ENCODE peak calls at places on chromosome X, in ten cellular contexts. F is naive thymus-derived CD4-positive, alpha-beta T cell; H is Panc1; W is mammary epithelial cell; X is stomach; N is epithelial cell of esophagus; Q is hepatocyte; M is HAP-1; C is right cardiac atrium; D is K562. U is an unnamed sample.

GRCh38 chrX:121641560-121641959 is 594.1 kb downstream of the GLUD2 start:
- DNase-seq in D (no peak), F (no peak), M (no peak), C (no peak), W (peak), H (no peak), X (no peak), N (peak), Q (no peak), U (no peak)

GRCh38 chrX:41863343-41864203 is 59.8 kb downstream of the CASK start:
- DNase-seq in X (no peak), Q (no peak), W (no peak), H (no peak), D (no peak), F (no peak), M (no peak), N (no peak), C (no peak), U (no peak)

GRCh38 chrX:100098660-100099375 is 311.3 kb downstream of the PCDH19 start:
- DNase-seq in N (peak), C (no peak), X (no peak), D (no peak), F (no peak), W (peak), H (no peak), M (no peak), Q (no peak), U (no peak)

GRCh38 chrX:18877472-18877871 is 106.4 kb downstream of the PHKA2 start:
- DNase-seq in F (no peak), W (no peak), M (peak), H (no peak), N (peak), C (no peak), X (no peak), D (no peak), Q (peak), U (no peak)

GRCh38 chrX:107579956-107580355 is 48.4 kb upstream of the PRPS1 start:
- DNase-seq in F (no peak), Q (no peak), C (no peak), X (no peak), H (no peak), M (no peak), D (no peak), N (peak), W (peak), U (no peak)

GRCh38 chrX:11789809-11790208 is 31.8 kb downstream of the MSL3 start:
- DNase-seq in W (no peak), C (no peak), M (no peak), X (no peak), Q (no peak), D (no peak), H (no peak), F (no peak), N (no peak), U (no peak)

GRCh38 chrX:45258741-45259402 is 58.2 kb upstream of the DIPK2B start:
- DNase-seq in N (no peak), C (no peak), W (no peak), H (no peak), X (no peak), D (no peak), Q (no peak), F (no peak), M (no peak), U (no peak)

GRCh38 chrX:107834273-107835201 is 8.9 kb downstream of the MID2 start:
- DNase-seq in D (no peak), M (no peak), W (peak), X (no peak), F (no peak), C (no peak), N (no peak), H (no peak), Q (no peak), U (peak)

GRCh38 chrX:3549442-3549875 is 164.0 kb downstream of the PRKX start:
- DNase-seq in W (peak), N (peak), D (no peak), X (no peak), F (no peak), Q (peak), H (no peak), M (no peak), C (no peak), U (peak)

GRCh38 chrX:49627030-49627777 is 28.4 kb downstream of the GAGE1 start:
- DNase-seq in D (peak), C (peak), W (peak), M (peak), H (no peak), N (peak), F (peak), Q (no peak), X (no peak), U (peak)

GRCh38 chrX:72394518-72395163 is 88.9 kb upstream of the CITED1 start:
- DNase-seq in X (no peak), F (no peak), N (no peak), D (no peak), C (peak), W (no peak), Q (peak), H (no peak), M (peak), U (no peak)

GRCh38 chrX:86002076-86002896 is 45.1 kb downstream of the CHM start:
- DNase-seq in H (no peak), M (peak), W (peak), F (peak), D (peak), C (no peak), N (peak), Q (peak), X (peak), U (no peak)

GRCh38 chrX:545488-545887 is 85.1 kb upstream of the SHOX start:
- DNase-seq in N (no peak), Q (no peak), W (no peak), F (no peak), X (no peak), C (no peak), M (no peak), D (no peak), H (no peak), U (no peak)

GRCh38 chrX:3712080-3712869 is 1.2 kb downstream of the PRKX start:
- DNase-seq in N (peak), M (peak), D (peak), X (no peak), C (peak), Q (peak), W (peak), F (no peak), H (no peak), U (peak)

GRCh38 chrX:119516157-119516702 is 48.0 kb downstream of the SLC25A5 start:
- DNase-seq in F (peak), N (peak), H (peak), Q (peak), D (peak), M (peak), C (no peak), W (peak), X (no peak), U (peak)

GRCh38 chrX:106007815-106008214 is 30.7 kb downstream of the SERPINA7 start:
- DNase-seq in F (no peak), D (no peak), C (no peak), W (no peak), N (no peak), H (no peak), M (no peak), X (no peak), Q (peak), U (no peak)

GRCh38 chrX:31423575-31424284 is 351.9 kb upstream of the FTHL17 start:
- DNase-seq in D (peak), W (peak), C (peak), X (peak), H (no peak), M (peak), Q (peak), F (peak), N (peak), U (peak)

GRCh38 chrX:74526786-74527185 is 87.6 kb downstream of the RLIM start:
- DNase-seq in Q (peak), N (no peak), C (no peak), M (no peak), F (no peak), X (no peak), W (no peak), D (no peak), H (no peak), U (no peak)

GRCh38 chrX:111914398-111915092 is 38.6 kb downstream of the TRPC5OS start:
- DNase-seq in C (no peak), Q (peak), H (peak), X (no peak), N (peak), F (no peak), D (no peak), W (no peak), M (no peak), U (no peak)

GRCh38 chrX:147859666-147860065 is 52.1 kb upstream of the FMR1 start:
- DNase-seq in W (no peak), H (no peak), M (no peak), C (no peak), Q (no peak), D (no peak), N (no peak), X (no peak), F (no peak), U (no peak)

GRCh38 chrX:39592776-39593175 is 505.0 kb downstream of the BCOR start:
- DNase-seq in H (no peak), D (no peak), X (no peak), M (no peak), N (peak), C (no peak), Q (no peak), F (no peak), W (peak), U (no peak)

GRCh38 chrX:71143508-71143907 is 1.1 kb upstream of the NLGN3 start:
- DNase-seq in D (no peak), F (no peak), X (peak), M (no peak), C (peak), N (no peak), Q (no peak), H (no peak), W (no peak), U (peak)

GRCh38 chrX:103157511-103158316 is 57.2 kb upstream of the BEX4 start:
- DNase-seq in H (peak), X (no peak), W (peak), M (peak), D (peak), Q (peak), N (peak), C (no peak), F (peak), U (peak)

GRCh38 chrX:107831071-107831470 is 5.4 kb downstream of the MID2 start:
- DNase-seq in H (no peak), W (no peak), C (no peak), X (no peak), Q (no peak), F (no peak), N (no peak), M (no peak), D (no peak), U (peak)

GRCh38 chrX:38514014-38514854 is 47.1 kb upstream of the TSPAN7 start:
- DNase-seq in X (no peak), M (no peak), F (no peak), D (no peak), N (no peak), H (no peak), C (no peak), W (no peak), Q (no peak), U (no peak)

GRCh38 chrX:6021316-6022091 is 207.2 kb downstream of the NLGN4X start:
- DNase-seq in H (peak), F (peak), N (peak), W (peak), M (peak), C (no peak), X (peak), Q (peak), D (no peak), U (no peak)

GRCh38 chrX:19070555-19070994 is 51.7 kb downstream of the ADGRG2 start:
- DNase-seq in H (no peak), F (no peak), M (no peak), N (no peak), Q (no peak), X (no peak), W (no peak), D (no peak), C (no peak), U (no peak)

GRCh38 chrX:41273638-41274037 is 60.3 kb upstream of the DDX3X start:
- DNase-seq in H (no peak), C (no peak), W (peak), Q (no peak), D (no peak), M (peak), F (no peak), X (no peak), N (no peak), U (no peak)

GRCh38 chrX:49073641-49074575 is at the start of gene PRAF2:
- DNase-seq in C (peak), F (peak), X (peak), H (peak), M (no peak), D (no peak), Q (peak), W (peak), N (peak), U (peak)

GRCh38 chrX:70092247-70092646 is 30.0 kb downstream of the OTUD6A start:
- DNase-seq in M (no peak), N (no peak), X (no peak), W (no peak), C (no peak), F (no peak), Q (no peak), H (no peak), D (no peak), U (no peak)
- H3K4me3 ChIP-seq in M (no peak), N (no peak), X (no peak), W (no peak), C (no peak), F (no peak), Q (no peak), H (no peak), D (no peak), U (no peak)

DNA sequence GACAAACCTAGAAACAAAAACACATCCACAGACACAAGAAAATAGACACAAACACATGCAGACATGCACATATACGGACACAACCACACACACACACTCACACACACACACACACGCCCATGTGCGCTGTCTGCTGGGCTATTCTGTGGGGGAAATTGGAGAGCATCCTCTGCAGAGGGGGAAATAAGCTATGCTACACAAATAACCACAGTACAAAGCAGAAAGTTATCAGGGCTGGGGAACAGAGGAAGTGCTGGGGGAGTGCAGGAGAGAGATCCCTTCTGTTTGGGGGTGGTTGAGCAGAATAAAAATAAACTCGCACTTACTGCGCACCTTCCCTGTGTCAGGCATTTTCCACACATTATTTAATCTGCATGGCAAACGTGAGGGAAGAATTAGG is 19.8 kb downstream of the IQSEC2 start:
- DNase-seq in C (no peak), D (no peak), M (no peak), X (no peak), N (no peak), Q (no peak), F (peak), H (no peak), W (no peak), U (no peak)
- H3K4me3 ChIP-seq in C (no peak), D (no peak), M (no peak), X (no peak), N (no peak), Q (no peak), F (no peak), H (no peak), W (no peak), U (no peak)

GRCh38 chrX:123175366-123176122 is 8.5 kb upstream of the GRIA3 start:
- DNase-seq in C (no peak), H (no peak), N (no peak), W (no peak), D (no peak), F (no peak), M (no peak), X (no peak), Q (no peak), U (no peak)
- H3K4me3 ChIP-seq in C (no peak), H (no peak), N (no peak), W (no peak), D (no peak), F (no peak), M (no peak), X (no peak), Q (no peak), U (no peak)

GRCh38 chrX:114582264-114582632 is 1.6 kb upstream of the HTR2C start:
- DNase-seq in H (no peak), M (no peak), W (no peak), F (no peak), N (no peak), X (no peak), Q (no peak), D (no peak), C (no peak), U (no peak)

GRCh38 chrX:114582698-114583395 is 1.0 kb upstream of the HTR2C start:
- DNase-seq in F (no peak), Q (no peak), X (no peak), M (no peak), N (no peak), W (no peak), C (no peak), D (no peak), H (no peak), U (no peak)

GRCh38 chrX:114583646-114584433 is at the start of gene HTR2C:
- DNase-seq in N (no peak), F (no peak), H (no peak), D (no peak), Q (no peak), W (no peak), M (no peak), X (no peak), C (no peak), U (no peak)

GRCh38 chrX:114584434-114584943 is 603 bp downstream of the HTR2C start:
- DNase-seq in X (no peak), W (no peak), C (no peak), N (no peak), F (no peak), H (no peak), Q (peak), D (no peak), M (no peak), U (no peak)

GRCh38 chrX:114584983-114585842 is 1.3 kb downstream of the HTR2C start:
- DNase-seq in M (no peak), Q (no peak), H (no peak), F (no peak), C (no peak), X (no peak), W (no peak), D (no peak), N (no peak), U (no peak)
- H3K4me3 ChIP-seq in M (no peak), Q (peak), H (no peak), F (no peak), C (peak), X (peak), W (no peak), D (no peak), N (no peak), U (no peak)

GRCh38 chrX:154750301-154751120 is at the start of gene GAB3:
- DNase-seq in C (peak), F (peak), Q (peak), N (no peak), H (no peak), X (peak), D (no peak), W (no peak), M (peak), U (peak)

GRCh38 chrX:154748712-154749339 is 2.1 kb downstream of the GAB3 start:
- DNase-seq in C (no peak), N (peak), M (peak), D (peak), H (no peak), W (peak), F (peak), X (no peak), Q (peak), U (peak)

GRCh38 chrX:154751669-154752271 is 893 bp upstream of the GAB3 start:
- DNase-seq in H (no peak), N (no peak), F (no peak), Q (no peak), C (no peak), W (no peak), D (peak), M (no peak), X (no peak), U (no peak)

GRCh38 chrX:154749856-154750255 is 1.0 kb downstream of the GAB3 start:
- DNase-seq in D (no peak), M (no peak), H (no peak), Q (no peak), C (no peak), W (no peak), F (no peak), N (no peak), X (no peak), U (no peak)

DNA sequence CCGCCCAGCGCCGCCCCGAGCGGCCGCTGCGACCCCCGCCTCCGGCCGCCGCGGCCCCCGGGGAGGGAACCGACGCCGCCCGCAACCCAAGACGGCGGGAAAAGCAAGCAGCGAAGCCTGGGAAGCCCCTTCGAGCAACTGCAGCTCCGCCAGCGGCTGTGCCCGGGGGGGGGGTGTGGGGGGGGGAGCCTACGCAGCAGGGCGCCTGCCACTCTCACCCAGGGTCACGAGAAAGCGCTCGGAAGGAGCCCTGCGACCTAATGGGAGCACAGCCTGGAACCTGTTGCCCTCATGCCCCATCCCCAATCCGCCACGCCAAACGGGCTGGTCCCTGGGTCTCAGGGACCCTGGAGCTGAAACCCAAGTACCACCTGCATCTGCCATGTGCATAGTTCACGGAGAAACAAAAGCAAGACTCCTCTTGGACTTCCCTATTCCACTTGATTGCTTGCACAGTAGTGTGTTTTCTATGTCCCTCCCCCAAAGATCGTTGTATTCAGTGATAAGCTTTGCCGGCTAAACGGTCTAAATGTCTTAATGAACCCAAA is 318 bp upstream of the GAB3 start:
- DNase-seq in Q (no peak), C (no peak), M (no peak), F (no peak), D (peak), W (no peak), N (no peak), X (no peak), H (no peak), U (no peak)
- H3K4me3 ChIP-seq in Q (no peak), C (peak), M (peak), F (peak), D (peak), W (no peak), N (no peak), X (peak), H (peak), U (no peak)

DNA sequence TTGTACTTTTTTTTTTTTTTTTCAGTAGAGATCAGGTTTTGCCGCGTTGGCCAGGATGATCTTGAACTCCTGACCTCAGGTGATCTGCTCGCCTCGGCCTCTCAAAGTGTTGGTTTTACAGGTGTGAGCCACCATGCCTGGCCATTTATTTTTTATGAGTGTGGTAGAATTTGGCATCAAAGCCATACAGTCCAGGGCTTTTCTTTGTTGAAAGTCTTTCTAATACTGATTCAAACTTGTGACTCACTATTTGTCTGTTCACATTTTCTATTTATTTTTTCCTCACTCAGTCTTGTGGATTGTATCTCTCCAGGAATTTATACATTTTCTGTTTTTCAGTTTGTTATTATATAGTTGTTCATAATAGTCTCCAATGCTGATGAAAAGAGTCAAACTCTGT is 66.5 kb upstream of the SPIN4 start:
- DNase-seq in M (no peak), D (no peak), H (no peak), C (no peak), Q (no peak), N (no peak), F (no peak), W (no peak), X (no peak), U (no peak)
- H3K4me3 ChIP-seq in M (no peak), D (no peak), H (no peak), C (no peak), Q (no peak), N (no peak), F (no peak), W (no peak), X (no peak), U (no peak)

GRCh38 chrX:88439935-88440334 is 307.1 kb upstream of the CPXCR1 start:
- DNase-seq in N (no peak), D (no peak), H (no peak), Q (no peak), C (no peak), W (no peak), F (no peak), M (no peak), X (no peak), U (no peak)
- H3K4me3 ChIP-seq in N (no peak), D (no peak), H (no peak), Q (no peak), C (no peak), W (no peak), F (no peak), M (no peak), X (no peak), U (no peak)

U was measured in adrenal gland.